ENCODE peak calls at places on chromosomes 13 and 19, in ten cellular contexts. B is heart left ventricle, R is K562, M is upper lobe of left lung, V is body of pancreas, E is A549, G is HCT116, F is HepG2, D is GM12878, H is gastrocnemius medialis. N is an unnamed sample.

GRCh38 chr19:1794424-1795185 is 17.5 kb downstream of the ATP8B3 start:
- ATAC-seq in G (no peak), F (no peak), H (no peak), M (no peak), E (no peak), D (peak; percentile 29), R (no peak), V (no peak), B (no peak), N (no peak)

GRCh38 chr19:8641908-8642547 is 11.6 kb downstream of the NFILZ start:
- ATAC-seq in E (no peak), F (no peak), R (peak; percentile 73), G (peak; percentile 84), V (no peak), M (no peak), D (no peak), B (no peak), H (no peak), N (no peak)

GRCh38 chr19:17237747-17238706 is 7.7 kb downstream of the NR2F6 start:
- ATAC-seq in E (no peak), D (no peak), M (no peak), V (no peak), B (no peak), H (no peak), G (no peak), F (no peak), R (no peak), N (no peak)

GRCh38 chr13:66128692-66129269 is 1101.4 kb downstream of the PCDH9 start:
- ATAC-seq in E (no peak), F (no peak), M (no peak), V (no peak), D (peak; percentile 95), R (no peak), H (no peak), G (no peak), B (no peak), N (no peak)

GRCh38 chr19:33429891-33430673 is 56.6 kb downstream of the CEBPG start:
- ATAC-seq in B (no peak), H (no peak), M (no peak), R (no peak), D (no peak), E (peak; percentile 42), G (peak; percentile 10), V (no peak), F (no peak), N (no peak)

GRCh38 chr19:7602935-7603497 is 7.4 kb downstream of the CAMSAP3 start:
- ATAC-seq in G (no peak), V (no peak), M (peak; percentile 2), E (no peak), R (no peak), H (no peak), B (no peak), F (no peak), D (no peak), N (no peak)

GRCh38 chr13:44293908-44294735 is 79.5 kb upstream of the SERP2 start:
- ATAC-seq in E (no peak), V (no peak), B (peak; percentile 73), R (no peak), G (no peak), M (no peak), F (no peak), H (peak; percentile 95), D (no peak), N (peak; percentile 39)

GRCh38 chr13:97281028-97281427 is 58.9 kb downstream of the MBNL2 start:
- ATAC-seq in M (no peak), B (no peak), G (no peak), F (no peak), R (peak; percentile 45), D (no peak), H (no peak), E (peak; percentile 27), V (no peak), N (no peak)

GRCh38 chr19:54121259-54121658 is 5.7 kb downstream of the PRPF31 start:
- ATAC-seq in G (no peak), B (no peak), F (no peak), H (no peak), D (no peak), V (no peak), R (no peak), E (no peak), M (no peak), N (no peak)

GRCh38 chr13:113835461-113836274 is 28.2 kb downstream of the GAS6 start:
- ATAC-seq in G (no peak), M (no peak), R (no peak), H (no peak), F (no peak), V (no peak), D (no peak), B (no peak), E (no peak), N (no peak)

GRCh38 chr13:42474954-42475353 is 99.0 kb upstream of the TNFSF11 start:
- ATAC-seq in E (no peak), R (no peak), B (no peak), H (no peak), F (no peak), M (no peak), V (no peak), D (no peak), G (no peak), N (no peak)

GRCh38 chr13:73922728-73923393 is 211.3 kb downstream of the KLF12 start:
- ATAC-seq in H (no peak), D (no peak), F (no peak), R (no peak), V (no peak), E (no peak), B (no peak), M (no peak), G (no peak), N (no peak)

GRCh38 chr19:33577947-33578346 is 43.8 kb upstream of the CHST8 start:
- ATAC-seq in V (no peak), H (no peak), E (no peak), B (no peak), M (no peak), R (no peak), D (no peak), F (no peak), G (no peak), N (no peak)

GRCh38 chr19:10736916-10737551 is 19.2 kb downstream of the DNM2 start:
- ATAC-seq in G (no peak), R (peak; percentile 82), H (no peak), B (peak; percentile 57), V (no peak), D (no peak), E (no peak), F (no peak), M (peak; percentile 93), N (no peak)

GRCh38 chr13:95505265-95505664 is 47.3 kb upstream of the CLDN10 start:
- ATAC-seq in B (peak; percentile 81), V (peak; percentile 42), E (peak; percentile 67), M (peak; percentile 70), R (no peak), F (no peak), D (no peak), H (no peak), G (no peak), N (no peak)

GRCh38 chr19:4015705-4016402 is 8.3 kb downstream of the PIAS4 start:
- ATAC-seq in M (no peak), F (no peak), G (no peak), E (no peak), D (no peak), B (peak; percentile 28), H (peak; percentile 14), R (no peak), V (peak; percentile 63), N (peak; percentile 58)

DNA sequence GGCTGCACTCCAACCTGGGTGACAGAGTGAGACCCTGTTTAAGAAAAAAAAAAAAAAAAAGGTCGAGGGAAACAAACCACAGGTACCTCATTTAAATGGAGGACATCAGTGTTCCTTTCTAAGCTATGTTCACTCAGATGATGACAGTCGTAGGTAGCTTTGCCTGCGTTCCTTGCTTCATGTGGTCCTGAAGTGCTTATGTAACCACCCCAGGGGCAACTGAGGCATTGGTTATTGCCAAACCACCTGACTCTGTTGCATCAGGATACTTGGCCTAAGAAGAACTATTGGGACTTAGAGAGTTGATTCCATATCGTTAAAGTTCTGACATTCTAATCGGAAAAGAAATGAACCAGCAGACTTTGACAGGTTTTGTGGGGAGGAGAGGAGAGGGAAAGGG is 51.7 kb downstream of the SPATA13 start:
- ATAC-seq in H (no peak), R (no peak), B (no peak), F (no peak), D (no peak), M (no peak), V (peak; percentile 16), G (no peak), E (no peak), N (no peak)
- TF ChIP-seq POLR2A in H (no peak), R (no peak), B (no peak), F (no peak), D (no peak), M (no peak), V (no peak), G (no peak), E (no peak), N (no peak)

DNA sequence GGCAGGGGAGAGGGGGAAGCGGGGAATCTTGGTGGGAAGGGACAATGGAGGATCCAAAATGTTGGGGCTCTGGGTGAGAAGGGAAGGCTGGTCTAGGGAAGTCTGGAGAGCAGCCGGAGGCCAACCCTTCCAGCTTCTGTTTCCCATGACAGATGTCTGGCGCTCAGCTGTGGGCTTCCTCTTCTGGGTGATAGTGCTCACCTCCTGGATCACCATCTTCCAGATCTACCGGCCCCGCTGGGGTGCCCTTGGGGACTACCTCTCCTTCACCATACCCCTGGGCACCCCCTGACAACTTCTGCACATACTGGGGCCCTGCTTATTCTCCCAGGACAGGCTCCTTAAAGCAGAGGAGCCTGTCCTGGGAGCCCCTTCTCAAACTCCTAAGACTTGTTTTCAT is 1.1 kb downstream of the PSENEN start:
- ATAC-seq in F (no peak), D (no peak), G (no peak), B (no peak), E (no peak), V (no peak), H (no peak), R (no peak), M (no peak), N (no peak)
- TF ChIP-seq POLR2A in F (no peak), D (no peak), G (no peak), B (no peak), E (no peak), V (no peak), H (no peak), R (no peak), M (no peak), N (no peak)

DNA sequence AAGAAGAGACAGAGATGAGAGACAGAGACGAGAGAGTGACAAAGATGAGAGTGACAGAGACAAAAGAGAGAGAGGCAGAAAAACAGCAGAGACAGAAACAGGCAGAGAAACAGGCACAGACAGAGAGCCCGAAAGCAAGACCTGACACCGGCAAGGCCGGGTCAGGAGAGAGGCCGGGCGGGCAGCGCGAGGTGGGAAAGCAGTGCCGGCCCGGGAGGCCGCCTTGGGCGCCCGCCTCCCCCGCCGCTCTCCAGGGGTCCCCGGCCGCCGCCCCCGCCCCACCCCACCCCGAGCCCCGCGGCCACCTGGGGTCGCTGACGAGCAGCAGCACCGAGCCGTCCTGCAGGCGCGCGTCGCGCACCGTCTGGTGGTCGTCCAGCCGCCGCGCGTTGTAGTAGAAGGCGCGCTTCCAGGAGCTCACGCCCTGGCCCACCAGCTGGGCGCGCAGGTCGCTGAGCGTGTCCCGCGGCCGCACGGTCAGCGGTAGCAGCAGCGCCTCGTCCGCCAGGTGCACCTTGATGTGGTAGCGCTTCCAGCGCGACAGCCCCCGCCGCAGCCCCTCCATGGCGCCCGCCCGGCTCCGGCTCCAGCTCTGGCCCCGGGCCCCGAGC is at the start of gene TINCR:
- ATAC-seq in D (no peak), B (no peak), V (no peak), R (no peak), F (peak; percentile 51), M (no peak), G (peak; percentile 77), H (no peak), E (peak; percentile 60), N (no peak)
- TF ChIP-seq POLR2A in D (no peak), B (no peak), V (no peak), R (no peak), F (no peak), M (no peak), G (no peak), H (no peak), E (no peak), N (no peak)

GRCh38 chr19:16226184-16226591 is 28.5 kb downstream of the AP1M1 start:
- ATAC-seq in R (no peak), H (no peak), G (no peak), D (no peak), B (no peak), F (no peak), V (no peak), E (no peak), M (peak; percentile 20), N (no peak)
- TF ChIP-seq POLR2A in R (no peak), H (no peak), G (no peak), D (no peak), B (no peak), F (no peak), V (no peak), E (no peak), M (no peak), N (no peak)

N was measured in gastroesophageal sphincter.